ENCODE peak calls at places on chromosomes 5 and 9, in seven cellular contexts. Z, X, M, J, K, Y and R are unnamed samples.
A peak's percentile ranks its signal among the peaks of the same experiment; 100 is the strongest.

GRCh38 chr9:89189215-89189614 is 10.6 kb upstream of the SHC3 start:
- DNase-seq in Z (no peak), X (no peak), M (no peak), J (no peak), K (no peak), Y (no peak), R (no peak)

GRCh38 chr9:123353984-123354591 is 1.9 kb upstream of the CRB2 start:
- DNase-seq in Z (peak; percentile 38), X (peak; percentile 42), M (peak; percentile 75), J (peak; percentile 55), K (no peak), Y (peak; percentile 35), R (peak; percentile 85)

GRCh38 chr5:89255845-89256463 is 373.0 kb upstream of the MEF2C start:
- DNase-seq in Z (no peak), X (peak; percentile 67), M (no peak), J (no peak), K (no peak), Y (peak; percentile 8), R (no peak)

GRCh38 chr5:127426661-127427060 is 90.8 kb upstream of the PRRC1 start:
- DNase-seq in Z (no peak), X (no peak), M (no peak), J (peak; percentile 13), K (no peak), Y (no peak), R (no peak)

GRCh38 chr5:71621268-71621667 is 34.1 kb downstream of the MCCC2 start:
- DNase-seq in Z (no peak), X (no peak), M (no peak), J (no peak), K (no peak), Y (no peak), R (no peak)

GRCh38 chr5:179455320-179455719 is 95.0 kb upstream of the RUFY1 start:
- DNase-seq in Z (no peak), X (no peak), M (no peak), J (no peak), K (no peak), Y (no peak), R (no peak)

GRCh38 chr9:126775926-126776325 is 28.9 kb upstream of the ZBTB43 start:
- DNase-seq in Z (no peak), X (no peak), M (peak; percentile 2), J (no peak), K (no peak), Y (no peak), R (no peak)

GRCh38 chr5:43298459-43298858 is 14.8 kb downstream of the HMGCS1 start:
- DNase-seq in Z (no peak), X (no peak), M (no peak), J (no peak), K (no peak), Y (no peak), R (no peak)

GRCh38 chr9:107935931-107936330 is 446.4 kb upstream of the KLF4 start:
- DNase-seq in Z (no peak), X (no peak), M (no peak), J (no peak), K (no peak), Y (no peak), R (no peak)

GRCh38 chr9:81423589-81424326 is 265.6 kb downstream of the TLE1 start:
- DNase-seq in Z (no peak), X (no peak), M (no peak), J (no peak), K (no peak), Y (no peak), R (no peak)

GRCh38 chr9:111925784-111926183 is 29.2 kb downstream of the UGCG start:
- DNase-seq in Z (no peak), X (peak; percentile 40), M (no peak), J (no peak), K (no peak), Y (no peak), R (no peak)

GRCh38 chr9:79189511-79189924 is 382.2 kb upstream of the TLE4 start:
- DNase-seq in Z (no peak), X (peak; percentile 83), M (no peak), J (no peak), K (no peak), Y (no peak), R (no peak)

GRCh38 chr5:30607301-30607700 is 586.2 kb upstream of the CDH6 start:
- DNase-seq in Z (no peak), X (no peak), M (no peak), J (no peak), K (no peak), Y (no peak), R (no peak)

GRCh38 chr9:37602817-37603216 is 10.4 kb upstream of the TOMM5 start:
- DNase-seq in Z (no peak), X (no peak), M (no peak), J (no peak), K (no peak), Y (no peak), R (no peak)

GRCh38 chr9:86741311-86742215 is 205.7 kb downstream of the GAS1 start:
- DNase-seq in Z (no peak), X (peak; percentile 82), M (no peak), J (peak; percentile 15), K (no peak), Y (no peak), R (peak; percentile 61)

GRCh38 chr9:99563364-99563763 is 258.3 kb upstream of the NR4A3 start:
- DNase-seq in Z (no peak), X (no peak), M (no peak), J (no peak), K (no peak), Y (no peak), R (no peak)

GRCh38 chr9:6884960-6885359 is 127.2 kb downstream of the KDM4C start:
- DNase-seq in Z (no peak), X (no peak), M (no peak), J (no peak), K (no peak), Y (no peak), R (no peak)

GRCh38 chr9:2465921-2466460 is 155.6 kb upstream of the VLDLR start:
- DNase-seq in Z (no peak), X (peak; percentile 67), M (no peak), J (no peak), K (no peak), Y (no peak), R (no peak)

GRCh38 chr9:89536145-89536574 is 38.2 kb upstream of the SEMA4D start:
- DNase-seq in Z (no peak), X (no peak), M (no peak), J (no peak), K (no peak), Y (no peak), R (no peak)

GRCh38 chr9:122261469-122261881 is 3.2 kb downstream of the RBM18 start:
- DNase-seq in Z (no peak), X (peak; percentile 82), M (peak; percentile 79), J (peak; percentile 86), K (no peak), Y (peak; percentile 22), R (peak; percentile 87)

GRCh38 chr5:133742370-133743036 is 130.2 kb upstream of the FSTL4 start:
- DNase-seq in Z (no peak), X (no peak), M (no peak), J (no peak), K (no peak), Y (no peak), R (no peak)

GRCh38 chr5:84535281-84535680 is 150.6 kb upstream of the EDIL3 start:
- DNase-seq in Z (no peak), X (peak; percentile 22), M (no peak), J (no peak), K (no peak), Y (no peak), R (no peak)

GRCh38 chr9:122226758-122227575 is 1.8 kb downstream of the LHX6 start:
- DNase-seq in Z (no peak), X (no peak), M (peak; percentile 45), J (no peak), K (no peak), Y (no peak), R (no peak)